ENCODE peak calls at places on chromosomes 6 and 20, in six cellular contexts. M is effector CD4-positive, alpha-beta T cell; K is fibroblast of lung; G is activated CD4-positive, alpha-beta T cell treated with anti-CD3 and anti-CD28 coated beads for 24 hours; I is cardiac fibroblast; X is M059J. S is an unnamed sample.

GRCh38 chr6:147285087-147285855 is 81.1 kb downstream of the STXBP5 start:
- DNase-seq in G (no peak), I (peak; percentile 75), K (peak; percentile 82), X (peak; percentile 49), M (no peak), S (no peak)

GRCh38 chr6:26260791-26261484 is 104.1 kb upstream of the BTN3A2 start:
- DNase-seq in M (no peak), I (no peak), K (no peak), G (no peak), X (no peak), S (no peak)

GRCh38 chr6:161073940-161074339 is 82.4 kb downstream of the MAP3K4 start:
- DNase-seq in K (no peak), M (no peak), G (no peak), I (no peak), X (no peak), S (no peak)

GRCh38 chr20:41136695-41137411 is 490 bp upstream of the PLCG1 start:
- DNase-seq in G (peak; percentile 79), I (peak; percentile 89), X (peak; percentile 82), M (peak; percentile 78), K (peak; percentile 75), S (peak; percentile 95)

GRCh38 chr6:16819752-16820151 is 58.5 kb upstream of the ATXN1 start:
- DNase-seq in I (peak; percentile 20), X (peak; percentile 50), M (no peak), K (peak; percentile 52), G (no peak), S (no peak)

GRCh38 chr20:3085571-3086072 is 1.1 kb upstream of the AVP start:
- DNase-seq in X (no peak), G (no peak), K (no peak), M (no peak), I (no peak), S (no peak)

GRCh38 chr6:24430086-24430485 is 27.4 kb downstream of the MRS2 start:
- DNase-seq in M (no peak), I (no peak), G (no peak), K (no peak), X (no peak), S (no peak)

GRCh38 chr20:43092689-43093088 is 97.0 kb downstream of the PTPRT start:
- DNase-seq in I (no peak), G (no peak), X (no peak), K (no peak), M (no peak), S (peak; percentile 26)

GRCh38 chr20:44412402-44413144 is 57.1 kb downstream of the HNF4A start:
- DNase-seq in I (no peak), M (no peak), G (no peak), X (no peak), K (no peak), S (no peak)

GRCh38 chr20:44910690-44911262 is 916 bp downstream of the PABPC1L start:
- DNase-seq in X (peak; percentile 12), K (no peak), G (no peak), I (no peak), M (no peak), S (no peak)

GRCh38 chr20:60100780-60101179 is 142.6 kb downstream of the CDH26 start:
- DNase-seq in I (no peak), K (no peak), X (no peak), G (no peak), M (no peak), S (no peak)

GRCh38 chr6:163637524-163637923 is 223.0 kb downstream of the QKI start:
- DNase-seq in G (no peak), M (no peak), X (no peak), K (no peak), I (no peak), S (no peak)